ENCODE peak calls at places on chromosomes 6 and 20, in nine cellular contexts. P is stomach, X is tibial nerve, Z is ovary, I is A549, F is H1, Y is esophagus muscularis mucosa, E is transverse colon, H is sigmoid colon. W is an unnamed sample.

GRCh38 chr20:25207149-25207959 is 11.8 kb downstream of the ENTPD6 start:
- DNase-seq in E (no peak), Z (no peak), X (no peak), I (no peak), H (no peak), Y (no peak), F (no peak), P (peak; percentile 23), W (no peak)

GRCh38 chr20:7980332-7981046 is 39.1 kb downstream of the TMX4 start:
- DNase-seq in F (peak; percentile 1), E (no peak), Z (no peak), X (no peak), P (no peak), I (peak; percentile 70), Y (no peak), H (no peak), W (no peak)

GRCh38 chr20:64111841-64112641 is 4.7 kb upstream of the NPBWR2 start:
- DNase-seq in F (no peak), P (peak; percentile 10), Y (no peak), I (no peak), Z (no peak), E (peak; percentile 3), H (peak; percentile 54), X (no peak), W (peak; percentile 73)

GRCh38 chr6:11575408-11576033 is 38.0 kb downstream of the TMEM170B start:
- DNase-seq in I (peak; percentile 51), F (peak; percentile 41), E (peak; percentile 57), X (peak; percentile 61), P (peak; percentile 61), Z (no peak), Y (no peak), H (peak; percentile 77), W (no peak)

GRCh38 chr6:155486795-155487294 is 31.2 kb upstream of the NOX3 start:
- DNase-seq in Z (no peak), X (no peak), Y (no peak), P (no peak), F (no peak), E (no peak), H (no peak), I (no peak), W (no peak)

GRCh38 chr20:35541118-35541782 is 628 bp upstream of the ERGIC3 start:
- DNase-seq in I (no peak), P (no peak), F (no peak), Z (no peak), E (no peak), H (no peak), Y (no peak), X (no peak), W (no peak)

GRCh38 chr6:70118670-70119069 is 184.2 kb downstream of the COL9A1 start:
- DNase-seq in I (no peak), Y (no peak), Z (no peak), H (no peak), P (no peak), X (no peak), E (no peak), F (no peak), W (no peak)

GRCh38 chr6:14149053-14149746 is 31.6 kb downstream of the CD83 start:
- DNase-seq in Y (no peak), F (no peak), Z (no peak), X (no peak), H (no peak), E (no peak), P (no peak), I (no peak), W (no peak)

GRCh38 chr6:128532827-128533226 is 12.4 kb upstream of the PTPRK start:
- DNase-seq in P (no peak), F (no peak), X (no peak), E (no peak), Y (no peak), H (no peak), I (no peak), Z (no peak), W (no peak)

GRCh38 chr20:1274485-1275313 is 8.6 kb downstream of the SNPH start:
- DNase-seq in X (no peak), H (peak; percentile 26), I (no peak), Y (peak; percentile 64), P (no peak), F (no peak), E (no peak), Z (no peak), W (no peak)

GRCh38 chr6:128870751-128871150 is 12.2 kb upstream of the LAMA2 start:
- DNase-seq in X (no peak), Z (no peak), I (no peak), Y (no peak), E (no peak), P (no peak), F (no peak), H (no peak), W (no peak)

GRCh38 chr6:34083227-34083889 is 62.5 kb downstream of the GRM4 start:
- DNase-seq in Y (no peak), H (no peak), F (no peak), P (no peak), X (no peak), Z (no peak), I (no peak), E (no peak), W (no peak)

GRCh38 chr20:34369265-34369664 is 6.2 kb downstream of the ITCH start:
- DNase-seq in P (no peak), H (no peak), Z (no peak), X (no peak), Y (no peak), I (no peak), E (no peak), F (no peak), W (peak; percentile 19)

GRCh38 chr6:105207524-105208269 is 27.9 kb upstream of the POPDC3 start:
- DNase-seq in P (no peak), X (no peak), F (no peak), Y (peak; percentile 26), Z (no peak), E (no peak), H (no peak), I (no peak), W (no peak)

GRCh38 chr6:140078552-140079126 is 704.2 kb upstream of the CITED2 start:
- DNase-seq in E (no peak), P (no peak), Z (no peak), F (no peak), Y (no peak), X (no peak), H (no peak), I (no peak), W (no peak)

GRCh38 chr6:149026530-149026942 is 279.7 kb downstream of the UST start:
- DNase-seq in F (no peak), X (peak; percentile 51), H (no peak), Z (no peak), I (no peak), P (no peak), E (no peak), Y (peak; percentile 17), W (no peak)

GRCh38 chr20:45433316-45433715 is 17.4 kb downstream of the PIGT start:
- DNase-seq in I (no peak), Y (no peak), X (no peak), E (peak; percentile 33), P (no peak), F (no peak), H (peak; percentile 79), Z (peak; percentile 66), W (no peak)

GRCh38 chr6:157904999-157905398 is 76.7 kb upstream of the SYNJ2 start:
- DNase-seq in F (no peak), P (no peak), X (no peak), I (no peak), Y (no peak), H (no peak), Z (no peak), E (no peak), W (no peak)

GRCh38 chr6:155317186-155317585 is 2.9 kb upstream of the TFB1M start:
- DNase-seq in Y (no peak), F (no peak), E (no peak), P (no peak), Z (no peak), H (no peak), X (no peak), I (no peak), W (no peak)

GRCh38 chr20:20498081-20498861 is 130.4 kb downstream of the INSM1 start:
- DNase-seq in X (no peak), E (no peak), Z (no peak), F (no peak), P (peak; percentile 38), I (no peak), Y (no peak), H (no peak), W (no peak)

GRCh38 chr6:55756711-55757110 is 118.7 kb downstream of the BMP5 start:
- DNase-seq in X (no peak), Y (no peak), H (no peak), E (no peak), Z (no peak), I (no peak), P (no peak), F (no peak), W (no peak)

GRCh38 chr20:41003143-41003932 is 25.3 kb upstream of the TOP1 start:
- DNase-seq in Y (no peak), P (peak; percentile 74), H (peak; percentile 94), X (peak; percentile 90), E (peak; percentile 77), Z (no peak), F (peak; percentile 33), I (peak; percentile 90), W (peak; percentile 90)

DNA sequence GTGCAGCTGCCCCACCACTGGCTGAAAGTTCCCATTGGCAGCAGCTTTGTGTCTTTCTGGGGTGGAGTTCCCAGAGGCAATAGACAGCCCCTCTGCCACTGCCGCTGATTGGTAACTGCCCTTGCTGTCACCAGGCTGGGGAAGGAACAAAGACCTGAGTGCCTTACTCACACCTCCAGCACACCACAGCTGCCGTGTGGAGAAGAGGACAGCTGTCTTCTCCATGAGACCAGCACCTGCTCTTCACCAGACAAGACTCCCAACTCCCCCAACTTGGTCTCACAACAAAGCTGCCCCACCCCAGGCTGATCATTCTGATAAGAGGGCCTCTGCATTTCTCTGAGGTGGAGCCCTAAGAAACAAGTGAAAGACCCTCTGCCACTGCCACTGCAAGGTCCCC is 39.7 kb upstream of the PTCHD4 start:
- DNase-seq in F (no peak), H (no peak), I (no peak), Z (no peak), Y (no peak), P (no peak), E (no peak), X (no peak), W (no peak)
- H3K27ac ChIP-seq in F (no peak overlapping the region), H (no peak overlapping the region), I (no peak overlapping the region), Z (no peak overlapping the region), Y (no peak overlapping the region), P (no peak overlapping the region), E (no peak overlapping the region), X (no peak overlapping the region), W (no peak overlapping the region)

GRCh38 chr20:43987018-43987417 is 72.4 kb downstream of the TOX2 start:
- DNase-seq in P (no peak), Y (no peak), F (no peak), H (no peak), X (no peak), I (no peak), Z (no peak), E (no peak), W (no peak)
- H3K4me1 ChIP-seq in P (no peaks in the 10 kb centered on the region), Y (no peaks in the 10 kb centered on the region), F (no peaks in the 10 kb centered on the region), H (no peaks in the 10 kb centered on the region), X (no peaks in the 10 kb centered on the region), I (peaks cover 8% of the 10 kb centered on the region), Z (no peaks in the 10 kb centered on the region), E (peaks cover 41% of the 10 kb centered on the region), W (no peaks in the 10 kb centered on the region)

GRCh38 chr20:62819494-62820174 is 2.8 kb downstream of the COL9A3 start:
- DNase-seq in P (no peak), F (no peak), H (no peak), X (no peak), E (no peak), I (no peak), Z (no peak), Y (no peak), W (no peak)
- TF ChIP-seq EP300 in P (no peak), F (no peak), H (no peak), X (no peak), E (no peak), I (no peak), Z (no peak), Y (no peak), W (no peak)

GRCh38 chr6:166618866-166619761 is 7.9 kb downstream of the RPS6KA2 start:
- DNase-seq in H (no peak), Z (no peak), P (no peak), I (no peak), E (no peak), Y (no peak), F (no peak), X (no peak), W (no peak)
- H3K27ac ChIP-seq in H (peak overlapping the region; percentile 67), Z (peak overlapping the region; percentile 5), P (peak overlapping the region; percentile 84), I (no peak overlapping the region), E (peak overlapping the region; percentile 70), Y (peak overlapping the region; percentile 79), F (no peak overlapping the region), X (peak overlapping the region; percentile 46), W (peak overlapping the region; percentile 75)